ENCODE peak calls at places on chromosomes 16 and 17, in five cellular contexts. V is pancreas, N is dorsolateral prefrontal cortex, I is psoas muscle, C is left ventricle myocardium inferior. S is an unnamed sample.

GRCh38 chr16:78655481-78656114 is 556.1 kb downstream of the WWOX start:
- DNase-seq in N (no peak), C (no peak), I (no peak), V (no peak), S (no peak)

GRCh38 chr17:183021-183420 is 1.6 kb upstream of the DOC2B start:
- DNase-seq in V (peak), N (no peak), I (no peak), C (no peak), S (no peak)

GRCh38 chr16:47004652-47005051 is 31.2 kb upstream of the DNAJA2 start:
- DNase-seq in N (no peak), C (no peak), V (no peak), I (no peak), S (no peak)

GRCh38 chr16:25575363-25575762 is 116.4 kb upstream of the HS3ST4 start:
- DNase-seq in V (no peak), I (no peak), C (no peak), N (no peak), S (no peak)

GRCh38 chr16:86568677-86569623 is 2.3 kb downstream of the FOXC2 start:
- DNase-seq in N (no peak), C (no peak), I (no peak), V (no peak), S (no peak)

GRCh38 chr17:77700165-77700881 is 258.2 kb upstream of the TNRC6C start:
- DNase-seq in C (no peak), I (no peak), N (no peak), V (no peak), S (no peak)

GRCh38 chr16:75476817-75477216 is 12.3 kb upstream of the TMEM170A start:
- DNase-seq in N (no peak), C (no peak), I (no peak), V (no peak), S (no peak)

GRCh38 chr17:68573338-68573737 is 27.8 kb downstream of the FAM20A start:
- DNase-seq in C (no peak), N (no peak), V (no peak), I (no peak), S (no peak)

GRCh38 chr16:11349599-11350276 is 4.5 kb downstream of the RMI2 start:
- DNase-seq in C (peak), N (no peak), V (no peak), I (peak), S (peak)

GRCh38 chr17:61127960-61128359 is 271.7 kb upstream of the TBX2 start:
- DNase-seq in I (no peak), V (no peak), C (no peak), N (no peak), S (no peak)

GRCh38 chr16:81774348-81774747 is 4.7 kb upstream of the PLCG2 start:
- DNase-seq in C (no peak), I (peak), V (no peak), N (no peak), S (no peak)

GRCh38 chr17:185445-186138 is 4.1 kb upstream of the DOC2B start:
- DNase-seq in V (no peak), C (no peak), N (no peak), I (peak), S (no peak)

GRCh38 chr16:49437344-49437743 is 63.7 kb downstream of the C16orf78 start:
- DNase-seq in V (no peak), N (no peak), I (no peak), C (no peak), S (no peak)

GRCh38 chr17:42928714-42929496 is 28.3 kb downstream of the G6PC1 start:
- DNase-seq in C (no peak), N (no peak), I (no peak), V (peak), S (peak)

GRCh38 chr16:80554037-80554436 is 13.2 kb downstream of the DYNLRB2 start:
- DNase-seq in V (no peak), N (no peak), C (no peak), I (no peak), S (no peak)

GRCh38 chr16:28104404-28104803 is 40.9 kb upstream of the GSG1L start:
- DNase-seq in N (no peak), V (no peak), C (no peak), I (no peak), S (no peak)

GRCh38 chr17:80274317-80274716 is 13.7 kb downstream of the RNF213 start:
- DNase-seq in V (no peak), N (no peak), C (no peak), I (no peak), S (no peak)
- H3K27ac ChIP-seq in V (no peak), N (no peak), C (no peak), I (no peak), S (no peak)

DNA sequence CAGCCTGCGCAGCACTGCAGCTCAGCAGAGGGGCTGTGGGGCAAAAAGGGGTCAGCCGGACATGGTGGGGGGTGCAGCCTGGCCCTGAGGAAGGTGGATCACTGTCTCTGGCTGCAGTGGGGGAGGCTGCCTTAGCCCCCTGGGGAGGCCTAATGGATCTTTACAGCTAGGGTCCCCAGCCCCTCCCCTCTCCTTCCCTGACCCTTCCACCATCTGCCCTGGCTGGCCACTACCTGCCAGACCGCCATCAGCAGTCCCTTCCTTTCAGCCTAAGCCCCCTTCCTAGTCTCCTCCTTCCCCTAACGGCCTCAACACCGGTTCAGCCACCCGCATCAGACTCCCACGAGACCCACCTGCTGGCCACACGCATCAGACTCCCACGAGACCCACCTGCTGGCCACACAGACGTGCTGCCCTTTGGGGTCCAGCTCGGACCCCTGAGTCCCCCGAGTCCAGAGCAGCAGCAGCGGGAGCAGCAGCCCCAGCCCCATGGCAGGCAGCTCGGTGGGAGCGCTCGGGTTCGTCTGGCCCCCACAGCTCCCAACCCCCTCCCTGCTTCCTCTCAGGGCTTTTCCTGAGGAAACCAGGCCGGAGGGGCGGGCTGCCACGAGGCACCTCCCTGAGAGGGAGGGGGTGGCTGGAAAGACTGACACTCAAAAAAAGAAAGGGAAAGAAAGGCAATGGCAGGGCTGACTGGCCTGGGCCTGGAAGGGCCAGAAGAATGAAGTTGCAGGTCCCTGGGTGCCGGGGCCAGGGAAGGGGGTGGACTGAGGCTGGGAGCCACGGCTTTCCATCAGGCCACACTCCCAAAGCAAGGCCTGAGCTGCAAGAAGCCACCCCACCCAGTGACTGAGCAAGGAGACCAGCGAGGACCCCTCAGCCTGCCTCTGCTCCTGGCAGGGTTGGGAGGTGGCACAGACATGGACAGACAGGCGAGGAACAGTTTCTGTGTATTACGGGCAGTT is at the start of gene SCARF1:
- DNase-seq in I (peak), N (no peak), C (peak), V (no peak), S (no peak)
- H3K4me3 ChIP-seq in I (peak), N (peak), C (peak), V (no peak), S (no peak)

DNA sequence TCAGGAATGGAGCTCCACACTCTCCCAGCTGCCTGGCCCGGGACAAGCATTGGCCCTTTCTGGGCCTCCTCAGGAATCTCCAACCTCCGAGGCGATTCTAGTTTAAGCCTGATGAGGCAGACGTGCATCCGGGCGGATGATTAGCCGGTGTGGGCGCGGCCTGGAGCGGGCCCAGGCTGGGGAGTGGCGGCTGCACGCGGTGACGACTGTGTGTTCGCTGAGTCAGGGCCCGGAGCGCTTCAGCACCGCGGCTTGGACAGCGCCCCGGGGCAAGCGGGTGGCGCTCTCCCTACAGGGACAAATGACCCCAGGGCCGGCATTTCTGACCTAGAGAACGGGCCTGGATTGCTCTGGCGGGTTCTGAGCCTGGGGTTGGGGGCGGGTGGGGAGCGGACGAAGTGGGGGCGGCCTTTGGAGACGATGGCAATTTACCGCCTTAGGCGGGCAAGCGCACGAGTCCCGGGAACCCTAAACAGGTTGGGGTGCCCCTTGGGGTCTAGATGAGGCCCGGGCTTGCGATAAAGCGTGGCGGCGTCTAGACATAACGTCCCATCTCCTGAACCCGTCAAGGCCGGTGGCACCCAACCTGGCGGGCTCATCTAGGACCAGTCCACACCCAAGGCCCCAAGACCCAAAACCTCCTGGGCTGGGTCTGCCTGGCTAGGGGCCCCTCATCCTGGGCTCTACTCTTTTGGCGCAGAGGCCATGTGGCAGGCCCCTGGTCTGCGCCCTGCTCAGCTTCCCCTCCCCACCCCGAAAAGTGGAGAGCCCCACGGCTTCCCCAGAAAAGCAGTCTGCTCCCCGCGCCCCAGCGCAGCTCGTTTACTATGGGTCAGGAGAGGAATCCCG is 22.3 kb upstream of the ZNHIT3 start:
- DNase-seq in C (peak), N (no peak), I (peak), V (peak), S (peak)
- TF ChIP-seq CTCF in C (no peak), N (no peak), I (no peak), V (no peak), S (no peak)

DNA sequence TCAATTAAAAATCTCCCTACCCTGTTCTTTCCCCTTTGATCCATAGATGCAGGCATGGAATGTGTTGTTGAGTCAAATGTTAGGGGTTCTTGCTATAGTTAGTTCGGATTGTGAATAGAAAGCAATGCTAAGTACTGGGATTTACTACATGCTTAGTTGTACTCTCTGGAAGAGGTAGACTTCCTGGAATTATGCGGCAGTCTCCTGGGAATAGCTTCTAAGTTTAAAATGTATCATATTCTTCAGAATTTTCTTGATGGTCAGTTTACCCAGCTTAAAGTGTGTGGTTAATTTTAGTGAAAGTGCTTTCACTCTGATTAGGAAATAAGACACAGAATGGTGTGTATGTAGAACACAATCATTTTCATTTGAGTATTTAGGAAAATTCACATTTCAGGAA is 3.5 kb downstream of the CLTC start:
- DNase-seq in C (no peak), I (no peak), N (no peak), V (no peak), S (no peak)
- H3K27ac ChIP-seq in C (peak), I (peak), N (no peak), V (no peak), S (no peak)

DNA sequence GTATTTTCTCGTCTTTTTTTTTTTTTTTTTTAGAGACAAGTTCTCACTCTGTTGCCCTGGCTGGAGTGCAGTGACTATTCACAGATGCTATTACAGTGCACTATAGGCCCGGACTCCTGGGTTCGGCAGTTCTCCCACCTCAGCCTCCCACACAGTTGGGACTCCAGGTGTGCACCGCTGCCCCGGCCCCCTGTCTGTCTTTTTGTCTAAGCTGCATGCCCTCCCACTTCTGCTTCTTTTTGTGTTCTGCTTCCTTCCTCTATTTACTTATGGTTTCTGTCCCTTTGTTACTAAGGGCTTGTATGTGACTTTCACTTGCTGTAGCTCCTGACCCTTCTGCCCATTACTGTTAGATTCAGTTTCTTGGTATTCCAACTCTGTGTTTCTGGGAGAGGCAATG is 20.5 kb downstream of the SLC7A6 start:
- DNase-seq in N (no peak), V (no peak), I (no peak), C (no peak), S (no peak)
- H3K4me3 ChIP-seq in N (no peak), V (no peak), I (peak), C (peak), S (no peak)

GRCh38 chr17:75553553-75554110 is 28.1 kb downstream of the LLGL2 start:
- DNase-seq in I (no peak), C (no peak), V (no peak), N (no peak), S (no peak)

GRCh38 chr17:75555679-75556153 is 30.2 kb downstream of the LLGL2 start:
- DNase-seq in N (no peak), V (no peak), I (no peak), C (no peak), S (no peak)

GRCh38 chr17:75552425-75552824 is 26.9 kb downstream of the LLGL2 start:
- DNase-seq in C (no peak), I (no peak), V (no peak), N (no peak), S (no peak)

GRCh38 chr17:75551276-75551675 is 25.8 kb downstream of the LLGL2 start:
- DNase-seq in V (no peak), N (no peak), I (no peak), C (no peak), S (no peak)

GRCh38 chr17:75552847-75553552 is 27.5 kb downstream of the LLGL2 start:
- DNase-seq in C (no peak), V (no peak), I (no peak), N (no peak), S (no peak)
- TF ChIP-seq CTCF in C (no peak), V (no peak), I (no peak), N (no peak), S (no peak)

GRCh38 chr16:21554795-21555585 is 44.4 kb upstream of the METTL9 start:
- DNase-seq in N (peak), I (peak), C (peak), V (peak), S (peak)
- H3K27ac ChIP-seq in N (no peak), I (peak), C (no peak), V (no peak), S (no peak)

GRCh38 chr17:48970865-48971687 is 2.7 kb upstream of the GIP start:
- DNase-seq in V (no peak), C (no peak), I (no peak), N (no peak), S (no peak)
- H3K4me3 ChIP-seq in V (no peak), C (no peak), I (no peak), N (no peak), S (no peak)

GRCh38 chr16:12468552-12468951 is 335.1 kb downstream of the CPPED1 start:
- DNase-seq in V (no peak), C (no peak), I (no peak), N (no peak), S (no peak)
- TF ChIP-seq CTCF in V (no peak), C (no peak), I (no peak), N (peak), S (no peak)